ENCODE peak calls at places on chromosome 20, in ten cellular contexts. G is HFFc6, I is uterus, F is Calu3, Z is nephron progenitor cell, J is thyroid gland, B is psoas muscle, Q is cardiac muscle cell, N is mucosa of descending colon, V is choroid plexus epithelial cell. R is an unnamed sample.
A peak's percentile ranks its signal among the peaks of the same experiment; 100 is the strongest.

GRCh38 chr20:24779166-24779565 is 169.9 kb upstream of the CST7 start:
- DNase-seq in G (no peak), I (no peak), F (no peak), Z (no peak), J (peak; percentile 28), B (no peak), Q (no peak), N (no peak), V (no peak), R (no peak)

GRCh38 chr20:59940129-59940955 is at the start of the genes FAM217B and PPP1R3D:
- DNase-seq in G (peak; percentile 95), I (peak; percentile 99), F (peak; percentile 100), Z (peak; percentile 97), J (peak; percentile 99), B (peak; percentile 98), Q (peak; percentile 96), N (peak; percentile 99), V (peak; percentile 98), R (peak; percentile 89)

GRCh38 chr20:31653573-31653972 is 15.9 kb downstream of the COX4I2 start:
- DNase-seq in G (no peak), I (no peak), F (no peak), Z (no peak), J (no peak), B (no peak), Q (no peak), N (no peak), V (no peak), R (no peak)

GRCh38 chr20:39939241-39939865 is 749.7 kb downstream of the MAFB start:
- DNase-seq in G (no peak), I (no peak), F (no peak), Z (no peak), J (no peak), B (no peak), Q (no peak), N (no peak), V (peak; percentile 20), R (no peak)

GRCh38 chr20:16810216-16810615 is 62.1 kb downstream of the OTOR start:
- DNase-seq in G (no peak), I (no peak), F (no peak), Z (no peak), J (no peak), B (no peak), Q (no peak), N (no peak), V (no peak), R (no peak)

GRCh38 chr20:49892260-49893216 is 22.8 kb downstream of the SPATA2 start:
- DNase-seq in G (no peak), I (no peak), F (no peak), Z (no peak), J (no peak), B (no peak), Q (peak; percentile 51), N (no peak), V (peak; percentile 42), R (no peak)

GRCh38 chr20:15245896-15246295 is 908.5 kb upstream of the FLRT3 start:
- DNase-seq in G (no peak), I (no peak), F (no peak), Z (no peak), J (no peak), B (no peak), Q (no peak), N (no peak), V (no peak), R (no peak)

GRCh38 chr20:23451956-23452487 is 654 bp downstream of the CST11 start:
- DNase-seq in G (no peak), I (no peak), F (no peak), Z (no peak), J (no peak), B (no peak), Q (peak; percentile 14), N (no peak), V (no peak), R (no peak)

GRCh38 chr20:37804584-37805566 is 98.1 kb upstream of the VSTM2L start:
- DNase-seq in G (no peak), I (no peak), F (no peak), Z (no peak), J (no peak), B (no peak), Q (no peak), N (peak; percentile 50), V (peak; percentile 12), R (no peak)

GRCh38 chr20:7879883-7880282 is 60.4 kb downstream of the HAO1 start:
- DNase-seq in G (peak; percentile 9), I (no peak), F (no peak), Z (no peak), J (no peak), B (no peak), Q (no peak), N (no peak), V (peak; percentile 61), R (no peak)

GRCh38 chr20:53050338-53050737 is 78.2 kb downstream of the TSHZ2 start:
- DNase-seq in G (no peak), I (no peak), F (no peak), Z (no peak), J (no peak), B (no peak), Q (no peak), N (no peak), V (no peak), R (no peak)

GRCh38 chr20:53869466-53870258 is 200.7 kb downstream of the BCAS1 start:
- DNase-seq in G (peak; percentile 53), I (peak; percentile 73), F (peak; percentile 90), Z (peak; percentile 53), J (peak; percentile 83), B (no peak), Q (peak; percentile 83), N (no peak), V (peak; percentile 91), R (peak; percentile 44)

GRCh38 chr20:24425523-24425922 is 43.9 kb upstream of the SYNDIG1 start:
- DNase-seq in G (no peak), I (no peak), F (no peak), Z (no peak), J (no peak), B (no peak), Q (no peak), N (no peak), V (no peak), R (no peak)

GRCh38 chr20:47361268-47361665 is 4.8 kb upstream of the ZMYND8 start:
- DNase-seq in G (no peak), I (no peak), F (no peak), Z (no peak), J (no peak), B (no peak), Q (no peak), N (no peak), V (no peak), R (no peak)

GRCh38 chr20:23399568-23400241 is 21.6 kb downstream of the NAPB start:
- DNase-seq in G (peak; percentile 58), I (no peak), F (no peak), Z (no peak), J (no peak), B (no peak), Q (peak; percentile 22), N (no peak), V (peak; percentile 70), R (no peak)

GRCh38 chr20:43923917-43924316 is 9.3 kb downstream of the TOX2 start:
- DNase-seq in G (no peak), I (no peak), F (no peak), Z (no peak), J (no peak), B (no peak), Q (no peak), N (no peak), V (no peak), R (no peak)

GRCh38 chr20:43926691-43927090 is 12.0 kb downstream of the TOX2 start:
- DNase-seq in G (no peak), I (no peak), F (no peak), Z (no peak), J (no peak), B (no peak), Q (no peak), N (no peak), V (no peak), R (no peak)

GRCh38 chr20:43926287-43926686 is 11.6 kb downstream of the TOX2 start:
- DNase-seq in G (no peak), I (no peak), F (no peak), Z (no peak), J (no peak), B (no peak), Q (no peak), N (no peak), V (no peak), R (no peak)

GRCh38 chr20:43925215-43925614 is 10.6 kb downstream of the TOX2 start:
- DNase-seq in G (no peak), I (no peak), F (no peak), Z (no peak), J (no peak), B (no peak), Q (no peak), N (no peak), V (no peak), R (no peak)

DNA sequence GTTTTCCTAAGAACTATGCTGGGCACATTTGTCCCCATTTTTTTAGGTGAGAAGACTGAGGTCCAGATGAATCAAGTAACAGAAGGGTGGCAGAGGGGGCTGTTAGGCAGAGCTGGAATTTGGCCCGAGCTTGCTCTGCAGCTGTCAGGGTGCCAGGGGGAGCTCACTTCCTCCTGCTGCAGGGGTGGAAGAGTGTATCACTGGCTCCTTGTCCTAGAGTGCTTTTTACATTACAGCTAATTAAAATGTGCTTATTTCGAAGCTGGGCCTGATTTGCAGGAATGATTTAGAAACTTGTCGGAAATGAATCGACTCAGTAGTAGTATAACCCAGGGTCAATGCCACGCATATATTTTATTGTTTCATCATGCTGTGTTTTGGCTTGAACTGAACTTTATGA is 11.1 kb downstream of the TOX2 start:
- DNase-seq in G (peak; percentile 45), I (no peak), F (peak; percentile 46), Z (no peak), J (no peak), B (no peak), Q (no peak), N (no peak), V (peak; percentile 47), R (no peak)
- TF ChIP-seq CTCF in G (peak; percentile 24), I (no peak), F (no peak), Z (no peak), J (no peak), B (no peak), Q (peak; percentile 13), N (no peak), V (peak; percentile 17), R (no peak)

GRCh38 chr20:61161649-61162210 is 90.3 kb upstream of the CDH4 start:
- DNase-seq in G (peak; percentile 18), I (no peak), F (no peak), Z (no peak), J (no peak), B (no peak), Q (no peak), N (no peak), V (no peak), R (no peak)
- TF ChIP-seq CTCF in G (peak; percentile 56), I (no peak), F (no peak), Z (no peak), J (no peak), B (no peak), Q (no peak), N (no peak), V (no peak), R (no peak)

GRCh38 chr20:22303523-22303922 is 280.8 kb downstream of the FOXA2 start:
- DNase-seq in G (no peak), I (no peak), F (no peak), Z (no peak), J (no peak), B (no peak), Q (peak; percentile 4), N (no peak), V (no peak), R (no peak)
- TF ChIP-seq CTCF in G (no peak), I (no peak), F (no peak), Z (no peak), J (no peak), B (no peak), Q (no peak), N (no peak), V (peak; percentile 2), R (peak; percentile 19)

GRCh38 chr20:35699127-35699913 is at the start of the genes NFS1 and ROMO1:
- DNase-seq in G (peak; percentile 77), I (peak; percentile 81), F (peak; percentile 91), Z (peak; percentile 88), J (peak; percentile 86), B (peak; percentile 94), Q (peak; percentile 95), N (peak; percentile 91), V (peak; percentile 83), R (peak; percentile 88)
- TF ChIP-seq CTCF in G (peak; percentile 58), I (peak; percentile 52), F (no peak), Z (no peak), J (peak; percentile 30), B (peak; percentile 16), Q (peak; percentile 30), N (peak; percentile 16), V (no peak), R (peak; percentile 41)